ENCODE peak calls at places on chromosomes 6 and 20, in seven cellular contexts. W is hepatocyte, K is heart right ventricle, V is substantia nigra, P is body of pancreas, S is Karpas-422, R is A549. F is an unnamed sample.

GRCh38 chr6:43216200-43216599 is 13.1 kb downstream of the DNPH1 start:
- DNase-seq in W (no peak), K (no peak), V (no peak), P (no peak), S (no peak), R (no peak), F (no peak)

GRCh38 chr20:22836877-22837276 is 198.2 kb upstream of the SSTR4 start:
- DNase-seq in W (peak; percentile 39), K (no peak), V (no peak), P (no peak), S (no peak), R (peak; percentile 51), F (no peak)

GRCh38 chr6:91276315-91276714 is 689.4 kb upstream of the MAP3K7 start:
- DNase-seq in W (peak; percentile 29), K (no peak), V (no peak), P (no peak), S (peak; percentile 56), R (peak; percentile 9), F (no peak)

GRCh38 chr6:67735623-67736022 is 899.5 kb upstream of the ADGRB3 start:
- DNase-seq in W (no peak), K (no peak), V (no peak), P (no peak), S (no peak), R (no peak), F (no peak)

GRCh38 chr6:41940759-41941279 is 789 bp downstream of the CCND3 start:
- DNase-seq in W (peak; percentile 61), K (peak; percentile 66), V (peak; percentile 51), P (peak; percentile 26), S (peak; percentile 78), R (peak; percentile 62), F (peak; percentile 57)

GRCh38 chr20:38829296-38829875 is 23.9 kb downstream of the PPP1R16B start:
- DNase-seq in W (no peak), K (no peak), V (no peak), P (no peak), S (no peak), R (no peak), F (no peak)

GRCh38 chr6:16754274-16754673 is 7.0 kb downstream of the ATXN1 start:
- DNase-seq in W (no peak), K (no peak), V (no peak), P (no peak), S (no peak), R (no peak), F (no peak)

GRCh38 chr20:48787861-48788375 is 39.9 kb downstream of the PREX1 start:
- DNase-seq in W (no peak), K (no peak), V (no peak), P (no peak), S (no peak), R (peak; percentile 28), F (peak; percentile 25)

GRCh38 chr6:37303091-37303620 is 45.2 kb upstream of the TMEM217 start:
- DNase-seq in W (no peak), K (no peak), V (no peak), P (no peak), S (no peak), R (no peak), F (no peak)
- H3K27ac ChIP-seq in W (no peak overlapping the region), K (no peak overlapping the region), V (no peak overlapping the region), P (no peak overlapping the region), S (no peak overlapping the region), R (no peak overlapping the region), F (no peak overlapping the region)

DNA sequence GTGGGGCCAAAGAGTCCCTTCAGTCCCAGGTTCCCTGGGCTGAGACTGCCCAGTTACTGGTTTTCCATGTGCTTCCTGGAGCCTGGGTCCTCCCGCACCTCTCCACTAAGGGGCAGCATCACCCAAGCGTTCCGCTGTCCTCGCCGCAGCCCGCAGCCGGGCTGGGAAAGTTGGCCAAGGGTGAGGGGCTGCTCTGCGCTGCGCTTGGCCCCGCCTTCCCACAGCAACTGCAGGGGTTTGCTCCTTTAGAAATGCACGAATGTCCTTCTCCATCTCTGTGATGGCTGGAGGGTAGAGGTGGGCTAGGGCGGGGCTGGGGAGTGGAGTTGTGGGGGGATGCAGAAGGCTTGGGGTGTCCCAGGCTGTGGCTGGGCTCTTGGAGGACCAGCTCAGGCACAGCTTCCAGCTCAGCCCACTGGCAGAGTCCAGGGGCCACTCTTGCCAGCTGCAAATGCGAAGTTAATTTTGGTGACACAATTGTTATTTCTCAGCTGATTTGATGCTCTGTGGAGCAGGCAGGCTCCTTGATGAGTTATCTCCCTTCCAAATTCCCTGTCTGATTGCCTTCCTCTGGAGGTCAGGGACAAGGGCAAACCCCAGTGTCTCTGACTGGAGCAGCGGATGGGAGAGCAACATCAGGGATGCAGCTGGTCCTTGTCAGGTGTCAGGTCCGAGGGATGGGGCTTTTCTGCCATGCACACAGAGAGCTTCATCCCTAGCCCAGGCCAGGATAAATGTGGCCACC is 63.2 kb downstream of the NOL4L start:
- DNase-seq in W (peak; percentile 92), K (peak; percentile 64), V (peak; percentile 65), P (peak; percentile 78), S (peak; percentile 71), R (peak; percentile 51), F (peak; percentile 68)
- H3K27ac ChIP-seq in W (no peak overlapping the region), K (no peak overlapping the region), V (no peak overlapping the region), P (no peak overlapping the region), S (no peak overlapping the region), R (no peak overlapping the region), F (no peak overlapping the region)

GRCh38 chr6:38684904-38685303 is 18.0 kb downstream of the GLO1 start:
- DNase-seq in W (no peak), K (no peak), V (no peak), P (no peak), S (no peak), R (no peak), F (no peak)

GRCh38 chr6:38686270-38687042 is 16.5 kb downstream of the GLO1 start:
- DNase-seq in W (no peak), K (no peak), V (no peak), P (no peak), S (no peak), R (no peak), F (no peak)

GRCh38 chr6:38687043-38687353 is 15.9 kb downstream of the GLO1 start:
- DNase-seq in W (no peak), K (no peak), V (no peak), P (no peak), S (no peak), R (no peak), F (no peak)

GRCh38 chr6:38688579-38689087 is 14.3 kb downstream of the GLO1 start:
- DNase-seq in W (no peak), K (no peak), V (no peak), P (no peak), S (peak; percentile 92), R (no peak), F (no peak)

GRCh38 chr6:38687549-38687948 is 15.4 kb downstream of the GLO1 start:
- DNase-seq in W (no peak), K (no peak), V (no peak), P (no peak), S (no peak), R (no peak), F (no peak)
- H3K27ac ChIP-seq in W (no peak overlapping the region), K (no peak overlapping the region), V (no peak overlapping the region), P (no peak overlapping the region), S (peak overlapping the region; percentile 94), R (no peak overlapping the region), F (no peak overlapping the region)

GRCh38 chr6:20211037-20211940 is 980 bp downstream of the MBOAT1 start:
- DNase-seq in W (peak; percentile 32), K (no peak), V (no peak), P (peak; percentile 18), S (no peak), R (peak; percentile 25), F (no peak)

GRCh38 chr6:20211941-20212391 is 303 bp downstream of the MBOAT1 start:
- DNase-seq in W (peak; percentile 78), K (no peak), V (peak; percentile 43), P (no peak), S (no peak), R (peak; percentile 46), F (no peak)

GRCh38 chr6:20212392-20213111 is at the start of gene MBOAT1:
- DNase-seq in W (peak; percentile 95), K (peak; percentile 92), V (peak; percentile 63), P (peak; percentile 87), S (no peak), R (peak; percentile 87), F (peak; percentile 92)

GRCh38 chr6:20208687-20209378 is 3.4 kb downstream of the MBOAT1 start:
- DNase-seq in W (no peak), K (no peak), V (no peak), P (no peak), S (no peak), R (no peak), F (no peak)

GRCh38 chr6:20210158-20210557 is 2.1 kb downstream of the MBOAT1 start:
- DNase-seq in W (no peak), K (no peak), V (no peak), P (no peak), S (no peak), R (no peak), F (no peak)
- H3K27ac ChIP-seq in W (peak overlapping the region; percentile 96), K (no peak overlapping the region), V (no peak overlapping the region), P (peak overlapping the region; percentile 88), S (no peak overlapping the region), R (no peak overlapping the region), F (peak overlapping the region; percentile 13)

GRCh38 chr20:31564284-31564683 is 40.8 kb upstream of the ID1 start:
- DNase-seq in W (no peak), K (no peak), V (no peak), P (no peak), S (no peak), R (no peak), F (no peak)
- H3K27ac ChIP-seq in W (no peak overlapping the region), K (no peak overlapping the region), V (no peak overlapping the region), P (no peak overlapping the region), S (no peak overlapping the region), R (peak overlapping the region; percentile 97), F (no peak overlapping the region)

DNA sequence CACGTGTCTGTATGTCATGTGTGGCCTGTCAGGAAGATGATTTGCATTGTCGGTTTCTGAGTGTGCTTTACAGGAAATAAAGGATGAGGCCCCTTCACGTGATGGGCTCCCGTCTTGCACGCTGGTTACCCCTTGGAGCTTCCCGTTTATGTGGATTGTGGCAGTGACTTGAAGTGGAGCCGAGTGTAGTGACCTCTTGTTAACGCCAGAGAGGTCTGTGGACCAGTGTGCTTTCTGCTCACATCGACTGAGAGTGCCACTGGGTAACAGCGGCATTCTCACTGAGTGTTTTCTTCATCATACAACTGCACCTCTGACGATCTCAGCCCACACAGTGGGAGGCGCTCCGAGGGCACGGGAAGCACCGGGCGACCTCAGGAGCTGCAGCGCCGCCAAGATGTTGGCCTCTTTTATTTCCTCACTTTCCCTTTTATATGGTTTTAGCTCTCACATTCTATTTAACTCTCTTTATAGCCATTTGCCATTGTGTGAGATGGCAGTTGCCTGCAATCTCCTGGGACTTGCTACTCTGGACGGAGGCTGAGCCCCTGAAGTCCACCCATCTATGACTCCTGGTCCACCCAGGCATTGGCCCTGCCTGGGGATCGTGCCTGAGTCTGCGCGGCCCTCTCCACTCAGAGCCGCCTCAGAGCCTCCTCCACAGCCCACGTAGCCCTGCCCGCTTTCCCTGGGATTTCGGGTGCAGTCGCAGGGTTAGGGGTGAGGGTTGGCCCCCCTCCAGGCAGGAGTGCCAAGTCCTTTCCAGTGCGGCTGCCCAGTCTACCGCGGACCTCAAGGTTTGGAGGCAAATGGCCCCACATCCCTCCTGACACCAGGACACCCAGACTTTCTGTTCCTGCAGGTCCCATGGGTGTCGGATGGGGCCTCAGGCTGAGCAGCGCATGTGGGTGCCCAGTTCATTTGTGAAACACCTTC is 238.9 kb downstream of the ERMARD start:
- DNase-seq in W (no peak), K (no peak), V (no peak), P (no peak), S (peak; percentile 63), R (no peak), F (no peak)
- H3K27ac ChIP-seq in W (no peak overlapping the region), K (no peak overlapping the region), V (no peak overlapping the region), P (no peak overlapping the region), S (no peak overlapping the region), R (no peak overlapping the region), F (no peak overlapping the region)

F was measured in lung.